ENCODE peak calls at places on chromosomes 6 and 20, in eight cellular contexts. F, R, W, H, M, Z, N and K are unnamed samples.

GRCh38 chr6:95244749-95245148 is 332.6 kb upstream of the MANEA start:
- DNase-seq in F (no peak), R (no peak), W (no peak), H (no peak), M (no peak), Z (no peak), N (no peak), K (no peak)

GRCh38 chr20:19427480-19427879 is 215.0 kb downstream of the SLC24A3 start:
- DNase-seq in F (no peak), R (no peak), W (no peak), H (no peak), M (no peak), Z (no peak), N (no peak), K (no peak)

GRCh38 chr6:28758046-28758817 is 165.6 kb downstream of the TRIM27 start:
- DNase-seq in F (no peak), R (no peak), W (no peak), H (no peak), M (no peak), Z (peak; percentile 8), N (no peak), K (peak; percentile 43)

GRCh38 chr6:169250660-169251059 is 3.0 kb downstream of the THBS2 start:
- DNase-seq in F (no peak), R (no peak), W (peak; percentile 48), H (no peak), M (peak; percentile 85), Z (peak; percentile 61), N (no peak), K (peak; percentile 94)

GRCh38 chr6:161111256-161111655 is 119.7 kb downstream of the MAP3K4 start:
- DNase-seq in F (no peak), R (no peak), W (no peak), H (peak; percentile 58), M (no peak), Z (no peak), N (no peak), K (no peak)

GRCh38 chr20:46000571-46001145 is 8.1 kb upstream of the MMP9 start:
- DNase-seq in F (no peak), R (no peak), W (no peak), H (peak; percentile 39), M (no peak), Z (no peak), N (no peak), K (no peak)

GRCh38 chr6:132598473-132598872 is 8.9 kb upstream of the TAAR5 start:
- DNase-seq in F (no peak), R (no peak), W (no peak), H (no peak), M (peak; percentile 16), Z (peak; percentile 74), N (no peak), K (peak; percentile 14)

GRCh38 chr20:58201616-58202015 is 26.8 kb downstream of the ANKRD60 start:
- DNase-seq in F (no peak), R (no peak), W (no peak), H (no peak), M (peak; percentile 51), Z (no peak), N (no peak), K (no peak)

GRCh38 chr6:54717849-54718455 is 128.6 kb upstream of the FAM83B start:
- DNase-seq in F (no peak), R (peak; percentile 73), W (peak; percentile 15), H (peak; percentile 30), M (peak; percentile 38), Z (peak; percentile 85), N (peak; percentile 5), K (peak; percentile 21)

GRCh38 chr6:57097596-57097995 is 7.6 kb downstream of the ZNF451 start:
- DNase-seq in F (no peak), R (no peak), W (no peak), H (no peak), M (peak; percentile 49), Z (no peak), N (no peak), K (peak; percentile 28)

GRCh38 chr6:157645201-157645795 is 177.7 kb upstream of the SNX9 start:
- DNase-seq in F (no peak), R (no peak), W (no peak), H (no peak), M (no peak), Z (no peak), N (no peak), K (no peak)

GRCh38 chr20:33393609-33394008 is 7.7 kb downstream of the CDK5RAP1 start:
- DNase-seq in F (no peak), R (no peak), W (no peak), H (no peak), M (no peak), Z (no peak), N (no peak), K (no peak)